ENCODE peak calls at places on chromosome 16, in eight cellular contexts. One of them, this sample, is unnamed.

GRCh38 chr16:83771306-83771942 is 36.4 kb upstream of the HSBP1 start:
- DNase-seq in lung: no peak
- DNase-seq in lower lobe of right lung: no peak
- DNase-seq in Peyer's patch: no peak
- DNase-seq in fibroblast of pulmonary artery: peak
- DNase-seq in adrenal gland: peak
- DNase-seq in psoas muscle: peak
- DNase-seq in kidney epithelial cell: no peak
- DNase-seq in this sample: no peak

GRCh38 chr16:81808933-81809480 is 29.9 kb downstream of the PLCG2 start:
- DNase-seq in lower lobe of right lung: no peak
- DNase-seq in fibroblast of pulmonary artery: no peak
- DNase-seq in Peyer's patch: peak
- DNase-seq in lung: no peak
- DNase-seq in psoas muscle: no peak
- DNase-seq in adrenal gland: no peak
- DNase-seq in kidney epithelial cell: no peak
- DNase-seq in this sample: no peak

GRCh38 chr16:17567455-17567854 is 96.7 kb upstream of the XYLT1 start:
- DNase-seq in adrenal gland: no peak
- DNase-seq in psoas muscle: no peak
- DNase-seq in lung: no peak
- DNase-seq in Peyer's patch: no peak
- DNase-seq in fibroblast of pulmonary artery: no peak
- DNase-seq in lower lobe of right lung: no peak
- DNase-seq in kidney epithelial cell: no peak
- DNase-seq in this sample: no peak

GRCh38 chr16:49698416-49698815 is 157.5 kb downstream of the ZNF423 start:
- DNase-seq in Peyer's patch: no peak
- DNase-seq in adrenal gland: no peak
- DNase-seq in lower lobe of right lung: no peak
- DNase-seq in lung: no peak
- DNase-seq in kidney epithelial cell: no peak
- DNase-seq in fibroblast of pulmonary artery: peak
- DNase-seq in psoas muscle: no peak
- DNase-seq in this sample: no peak

GRCh38 chr16:81731636-81732035 is 47.5 kb upstream of the PLCG2 start:
- DNase-seq in Peyer's patch: no peak
- DNase-seq in adrenal gland: no peak
- DNase-seq in lung: no peak
- DNase-seq in lower lobe of right lung: no peak
- DNase-seq in psoas muscle: no peak
- DNase-seq in fibroblast of pulmonary artery: no peak
- DNase-seq in kidney epithelial cell: no peak
- DNase-seq in this sample: no peak

GRCh38 chr16:72976747-72977064 is 71.2 kb downstream of the ZFHX3 start:
- DNase-seq in lower lobe of right lung: peak
- DNase-seq in fibroblast of pulmonary artery: no peak
- DNase-seq in lung: no peak
- DNase-seq in adrenal gland: no peak
- DNase-seq in psoas muscle: no peak
- DNase-seq in kidney epithelial cell: no peak
- DNase-seq in Peyer's patch: no peak
- DNase-seq in this sample: no peak

GRCh38 chr16:79845734-79846135 is 245.2 kb upstream of the MAF start:
- DNase-seq in lung: no peak
- DNase-seq in fibroblast of pulmonary artery: no peak
- DNase-seq in adrenal gland: no peak
- DNase-seq in kidney epithelial cell: no peak
- DNase-seq in Peyer's patch: no peak
- DNase-seq in psoas muscle: no peak
- DNase-seq in lower lobe of right lung: no peak
- DNase-seq in this sample: no peak

GRCh38 chr16:8632675-8633182 is 11.2 kb downstream of the METTL22 start:
- DNase-seq in fibroblast of pulmonary artery: no peak
- DNase-seq in Peyer's patch: no peak
- DNase-seq in lower lobe of right lung: peak
- DNase-seq in psoas muscle: peak
- DNase-seq in kidney epithelial cell: no peak
- DNase-seq in adrenal gland: no peak
- DNase-seq in lung: peak
- DNase-seq in this sample: no peak

DNA sequence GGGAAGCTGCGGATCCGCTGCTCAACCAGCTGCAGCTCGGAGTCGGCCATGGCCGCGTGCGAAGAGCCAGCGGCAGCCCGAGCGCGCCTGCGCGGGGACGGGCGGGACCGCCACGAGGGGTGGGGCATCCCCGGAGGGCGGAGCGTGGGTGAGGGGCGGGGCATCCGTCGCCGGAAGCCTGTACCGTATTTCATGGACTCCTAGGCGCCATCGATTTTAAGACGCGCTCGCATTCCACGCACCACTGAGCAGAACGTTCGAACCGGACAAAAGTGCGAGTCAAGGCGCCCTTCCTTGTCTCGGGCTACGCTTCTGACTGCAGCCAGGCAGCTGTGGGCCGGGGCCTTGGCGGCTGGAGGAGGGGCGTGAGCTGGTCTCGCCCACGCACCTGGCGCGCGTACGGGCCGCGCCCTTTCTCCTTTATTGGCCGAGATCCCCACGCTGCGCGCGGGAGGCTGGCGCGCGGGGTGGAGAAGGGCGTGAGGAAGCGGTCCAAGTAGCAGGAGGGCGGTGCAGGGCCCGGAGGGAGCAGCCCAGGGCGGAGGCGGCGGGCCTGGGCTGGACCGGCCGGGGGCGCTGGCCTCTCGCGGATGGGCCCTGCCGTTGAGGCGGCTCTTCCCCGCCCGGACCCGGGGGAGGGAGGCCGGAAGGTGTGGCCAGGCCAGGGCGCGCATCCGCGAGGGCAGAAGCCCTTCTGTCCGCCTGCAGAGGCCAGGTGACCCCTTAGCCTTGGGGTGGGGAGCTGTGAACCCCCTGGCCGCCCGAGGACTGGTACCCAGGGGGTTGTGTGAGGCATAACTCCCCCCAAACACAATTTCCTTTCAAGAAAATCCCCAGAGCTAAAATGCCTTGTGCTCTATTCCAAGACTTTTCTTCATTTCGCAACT is at the start of gene APRT:
- DNase-seq in fibroblast of pulmonary artery: peak
- DNase-seq in kidney epithelial cell: peak
- DNase-seq in Peyer's patch: peak
- DNase-seq in lung: peak
- DNase-seq in psoas muscle: peak
- DNase-seq in lower lobe of right lung: peak
- DNase-seq in adrenal gland: peak
- DNase-seq in this sample: peak
- TF ChIP-seq CTCF in fibroblast of pulmonary artery: no peak
- TF ChIP-seq CTCF in kidney epithelial cell: no peak
- TF ChIP-seq CTCF in Peyer's patch: peak
- TF ChIP-seq CTCF in lung: peak
- TF ChIP-seq CTCF in psoas muscle: peak
- TF ChIP-seq CTCF in lower lobe of right lung: peak
- TF ChIP-seq CTCF in adrenal gland: peak
- TF ChIP-seq CTCF in this sample: no peak

GRCh38 chr16:54193656-54194007 is 93.0 kb downstream of the IRX3 start:
- DNase-seq in Peyer's patch: no peak
- DNase-seq in adrenal gland: peak
- DNase-seq in kidney epithelial cell: no peak
- DNase-seq in psoas muscle: peak
- DNase-seq in fibroblast of pulmonary artery: peak
- DNase-seq in lower lobe of right lung: peak
- DNase-seq in lung: peak
- DNase-seq in this sample: peak
- H3K4me3 ChIP-seq in Peyer's patch: no peak
- H3K4me3 ChIP-seq in adrenal gland: no peak
- H3K4me3 ChIP-seq in kidney epithelial cell: no peak
- H3K4me3 ChIP-seq in psoas muscle: peak
- H3K4me3 ChIP-seq in fibroblast of pulmonary artery: no peak
- H3K4me3 ChIP-seq in lower lobe of right lung: peak
- H3K4me3 ChIP-seq in lung: no peak
- H3K4me3 ChIP-seq in this sample: no peak

GRCh38 chr16:3866703-3867431 is 13.6 kb downstream of the CREBBP start:
- DNase-seq in lung: no peak
- DNase-seq in psoas muscle: no peak
- DNase-seq in fibroblast of pulmonary artery: no peak
- DNase-seq in Peyer's patch: no peak
- DNase-seq in adrenal gland: no peak
- DNase-seq in lower lobe of right lung: no peak
- DNase-seq in kidney epithelial cell: no peak
- DNase-seq in this sample: no peak

GRCh38 chr16:3861808-3862451 is 18.6 kb downstream of the CREBBP start:
- DNase-seq in kidney epithelial cell: no peak
- DNase-seq in lower lobe of right lung: no peak
- DNase-seq in psoas muscle: no peak
- DNase-seq in adrenal gland: no peak
- DNase-seq in lung: no peak
- DNase-seq in fibroblast of pulmonary artery: no peak
- DNase-seq in Peyer's patch: no peak
- DNase-seq in this sample: no peak

GRCh38 chr16:3864562-3864961 is 16.0 kb downstream of the CREBBP start:
- DNase-seq in fibroblast of pulmonary artery: no peak
- DNase-seq in psoas muscle: no peak
- DNase-seq in lower lobe of right lung: no peak
- DNase-seq in adrenal gland: no peak
- DNase-seq in lung: no peak
- DNase-seq in kidney epithelial cell: no peak
- DNase-seq in Peyer's patch: no peak
- DNase-seq in this sample: no peak

GRCh38 chr16:3865241-3865640 is 15.3 kb downstream of the CREBBP start:
- DNase-seq in lung: no peak
- DNase-seq in lower lobe of right lung: no peak
- DNase-seq in Peyer's patch: no peak
- DNase-seq in fibroblast of pulmonary artery: no peak
- DNase-seq in adrenal gland: no peak
- DNase-seq in kidney epithelial cell: no peak
- DNase-seq in psoas muscle: no peak
- DNase-seq in this sample: no peak

DNA sequence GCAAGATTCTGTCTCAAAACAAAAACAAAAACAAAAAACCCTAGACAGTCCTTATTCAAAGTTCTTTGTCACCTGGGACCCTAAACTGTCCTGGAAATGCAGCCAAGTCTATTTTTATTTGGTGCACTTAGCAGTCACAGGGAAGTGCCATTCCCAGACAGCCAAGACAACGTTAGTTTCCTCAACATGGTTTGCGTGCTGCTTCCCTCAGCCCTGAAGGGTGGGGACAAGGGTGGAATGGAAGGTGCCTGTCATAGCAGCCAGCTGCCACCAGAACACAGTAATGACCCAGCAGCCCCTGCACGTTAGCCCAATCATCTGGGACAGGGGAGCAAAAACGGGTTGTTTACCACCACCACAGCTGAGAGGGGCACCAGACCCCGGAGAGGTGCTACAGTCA is 16.9 kb downstream of the CREBBP start:
- DNase-seq in adrenal gland: no peak
- DNase-seq in kidney epithelial cell: no peak
- DNase-seq in lung: no peak
- DNase-seq in fibroblast of pulmonary artery: no peak
- DNase-seq in psoas muscle: no peak
- DNase-seq in lower lobe of right lung: no peak
- DNase-seq in Peyer's patch: no peak
- DNase-seq in this sample: no peak
- TF ChIP-seq CTCF in adrenal gland: no peak
- TF ChIP-seq CTCF in kidney epithelial cell: no peak
- TF ChIP-seq CTCF in lung: no peak
- TF ChIP-seq CTCF in fibroblast of pulmonary artery: no peak
- TF ChIP-seq CTCF in psoas muscle: peak
- TF ChIP-seq CTCF in lower lobe of right lung: no peak
- TF ChIP-seq CTCF in Peyer's patch: peak
- TF ChIP-seq CTCF in this sample: no peak

GRCh38 chr16:85995591-85996461 is 96.9 kb downstream of the IRF8 start:
- DNase-seq in psoas muscle: no peak
- DNase-seq in fibroblast of pulmonary artery: no peak
- DNase-seq in Peyer's patch: peak
- DNase-seq in lower lobe of right lung: no peak
- DNase-seq in kidney epithelial cell: no peak
- DNase-seq in adrenal gland: no peak
- DNase-seq in lung: no peak
- DNase-seq in this sample: no peak
- H3K4me3 ChIP-seq in psoas muscle: no peak
- H3K4me3 ChIP-seq in fibroblast of pulmonary artery: no peak
- H3K4me3 ChIP-seq in Peyer's patch: no peak
- H3K4me3 ChIP-seq in lower lobe of right lung: peak
- H3K4me3 ChIP-seq in kidney epithelial cell: no peak
- H3K4me3 ChIP-seq in adrenal gland: no peak
- H3K4me3 ChIP-seq in lung: no peak
- H3K4me3 ChIP-seq in this sample: peak

DNA sequence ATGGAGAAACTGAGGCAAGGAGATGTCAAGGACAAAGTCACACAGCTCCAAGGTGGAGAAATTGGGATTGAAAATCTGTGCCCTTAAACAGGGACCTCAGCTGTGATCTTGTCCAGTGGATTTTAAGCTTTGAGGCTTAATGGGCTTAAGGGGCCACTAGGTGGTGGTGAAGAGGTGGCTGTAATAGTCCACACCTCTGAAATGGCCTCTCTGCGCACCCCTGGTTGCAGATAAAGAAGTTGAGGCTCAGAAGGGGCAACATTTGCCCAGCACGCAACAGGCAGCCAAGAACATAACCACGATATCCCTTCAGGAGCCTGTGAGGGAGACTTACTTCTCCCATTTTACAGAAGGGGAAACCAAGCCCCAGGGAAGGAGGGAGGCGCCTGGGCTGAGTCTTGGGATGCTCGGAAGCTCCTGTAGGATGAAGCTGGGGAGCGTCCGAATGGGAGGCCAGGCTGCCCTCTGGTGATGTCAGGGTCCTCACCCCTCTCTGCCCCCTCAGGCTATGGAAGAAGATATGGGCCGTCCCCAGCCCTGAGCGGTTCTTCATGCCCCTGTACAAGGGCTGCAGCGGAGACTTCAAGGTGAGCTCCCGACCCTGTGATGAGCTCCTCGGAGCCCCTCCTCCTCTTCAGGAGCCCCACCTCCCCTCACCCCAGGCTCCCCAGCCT is 43.7 kb downstream of the IL21R start:
- DNase-seq in adrenal gland: no peak
- DNase-seq in fibroblast of pulmonary artery: no peak
- DNase-seq in Peyer's patch: no peak
- DNase-seq in kidney epithelial cell: no peak
- DNase-seq in psoas muscle: no peak
- DNase-seq in lower lobe of right lung: peak
- DNase-seq in lung: no peak
- DNase-seq in this sample: no peak
- TF ChIP-seq CTCF in adrenal gland: no peak
- TF ChIP-seq CTCF in fibroblast of pulmonary artery: no peak
- TF ChIP-seq CTCF in Peyer's patch: no peak
- TF ChIP-seq CTCF in kidney epithelial cell: no peak
- TF ChIP-seq CTCF in psoas muscle: no peak
- TF ChIP-seq CTCF in lower lobe of right lung: no peak
- TF ChIP-seq CTCF in lung: no peak
- TF ChIP-seq CTCF in this sample: no peak